ENCODE peak calls at places on chromosome 2, in nine cellular contexts. Y, Q, L, T, V, J, B, W and S are unnamed samples.

GRCh38 chr2:7612969-7613368 is 695.8 kb downstream of the RNF144A start:
- DNase-seq in B (no peak), Q (peak), J (no peak), L (no peak), V (peak), W (no peak), Y (no peak), T (peak), S (no peak)

GRCh38 chr2:236352761-236353593 is 88.8 kb upstream of the ASB18 start:
- DNase-seq in V (no peak), Y (peak), T (peak), L (peak), B (no peak), W (no peak), J (no peak), Q (peak), S (no peak)

GRCh38 chr2:27735263-27735904 is 36.1 kb upstream of the MRPL33 start:
- DNase-seq in Q (no peak), B (peak), V (no peak), J (peak), L (peak), W (peak), T (peak), Y (peak), S (peak)

GRCh38 chr2:160279813-160280465 is 79.9 kb upstream of the ITGB6 start:
- DNase-seq in Q (peak), J (no peak), B (no peak), T (no peak), V (no peak), W (no peak), Y (no peak), L (no peak), S (no peak)

GRCh38 chr2:144894612-144895300 is 374.8 kb upstream of the ZEB2 start:
- DNase-seq in W (no peak), Q (no peak), L (no peak), T (no peak), Y (no peak), V (no peak), J (no peak), B (no peak), S (no peak)

GRCh38 chr2:191105082-191105481 is 45.7 kb downstream of the STAT4 start:
- DNase-seq in Y (no peak), L (no peak), W (no peak), J (no peak), T (peak), B (no peak), V (no peak), Q (peak), S (no peak)

GRCh38 chr2:120552800-120553471 is 182.7 kb upstream of the GLI2 start:
- DNase-seq in W (peak), Y (peak), B (peak), T (peak), Q (peak), L (no peak), V (peak), J (peak), S (peak)

GRCh38 chr2:158718851-158719250 is 76.3 kb upstream of the DAPL1 start:
- DNase-seq in J (no peak), T (no peak), L (no peak), Y (no peak), W (no peak), Q (no peak), B (no peak), V (no peak), S (no peak)

GRCh38 chr2:95047629-95048510 is 22.4 kb downstream of the MAL start:
- DNase-seq in V (no peak), Y (peak), Q (no peak), W (no peak), T (no peak), L (no peak), B (peak), J (peak), S (no peak)

GRCh38 chr2:174971868-174972781 is 33.1 kb downstream of the CHN1 start:
- DNase-seq in B (no peak), L (no peak), V (no peak), T (peak), Y (no peak), Q (peak), J (no peak), W (no peak), S (no peak)

GRCh38 chr2:121530210-121530562 is 494 bp upstream of the RNU4ATAC start:
- DNase-seq in Q (peak), J (no peak), B (peak), Y (peak), L (no peak), T (peak), W (peak), V (peak), S (peak)

DNA sequence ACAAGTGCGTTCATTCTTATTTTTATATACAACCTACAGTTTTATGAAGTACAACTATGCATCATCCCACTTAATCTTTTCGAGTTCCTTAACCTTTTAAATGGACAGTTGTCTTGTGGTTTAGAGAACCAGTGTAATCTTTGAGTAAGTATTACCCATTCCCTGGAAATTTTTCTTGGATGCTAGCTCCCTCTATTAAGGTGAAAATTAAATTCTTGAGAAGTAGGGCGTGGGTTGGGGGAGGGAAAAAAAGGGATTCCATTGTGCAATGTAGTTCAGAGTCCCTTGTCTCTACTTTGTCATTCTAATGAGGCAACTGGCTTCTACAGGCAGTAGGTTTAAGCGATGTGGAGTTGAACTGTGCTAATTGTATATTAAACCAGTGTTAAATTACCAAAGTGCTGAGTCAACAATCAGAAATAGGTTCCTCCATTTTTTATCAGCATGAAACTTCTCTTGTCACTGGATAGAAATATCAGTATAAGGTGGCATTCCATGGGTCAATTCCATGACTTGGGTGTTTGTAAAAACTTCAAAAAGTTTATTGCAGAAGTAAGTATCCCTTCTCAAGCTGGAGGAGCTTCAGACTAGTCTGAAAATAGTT is 143.8 kb upstream of the EPHA4 start:
- DNase-seq in Y (no peak), L (no peak), B (no peak), T (no peak), W (no peak), J (no peak), Q (peak), V (no peak), S (no peak)
- H3K27ac ChIP-seq in Y (no peak), L (no peak), B (no peak), T (no peak), W (no peak), J (no peak), Q (peak), V (no peak), S (no peak)

GRCh38 chr2:84862006-84862405 is 18.9 kb downstream of the TRABD2A start:
- DNase-seq in J (no peak), V (no peak), Y (no peak), L (no peak), T (no peak), Q (no peak), W (no peak), B (no peak), S (no peak)

GRCh38 chr2:84870306-84870705 is 10.6 kb downstream of the TRABD2A start:
- DNase-seq in T (no peak), J (no peak), Q (no peak), V (no peak), Y (no peak), B (peak), L (no peak), W (no peak), S (no peak)

GRCh38 chr2:84861539-84861938 is 19.3 kb downstream of the TRABD2A start:
- DNase-seq in L (no peak), V (no peak), T (no peak), B (no peak), Q (no peak), W (no peak), Y (no peak), J (no peak), S (no peak)

GRCh38 chr2:84866121-84866520 is 14.8 kb downstream of the TRABD2A start:
- DNase-seq in W (no peak), J (no peak), B (peak), V (no peak), L (no peak), T (no peak), Q (no peak), Y (no peak), S (no peak)

DNA sequence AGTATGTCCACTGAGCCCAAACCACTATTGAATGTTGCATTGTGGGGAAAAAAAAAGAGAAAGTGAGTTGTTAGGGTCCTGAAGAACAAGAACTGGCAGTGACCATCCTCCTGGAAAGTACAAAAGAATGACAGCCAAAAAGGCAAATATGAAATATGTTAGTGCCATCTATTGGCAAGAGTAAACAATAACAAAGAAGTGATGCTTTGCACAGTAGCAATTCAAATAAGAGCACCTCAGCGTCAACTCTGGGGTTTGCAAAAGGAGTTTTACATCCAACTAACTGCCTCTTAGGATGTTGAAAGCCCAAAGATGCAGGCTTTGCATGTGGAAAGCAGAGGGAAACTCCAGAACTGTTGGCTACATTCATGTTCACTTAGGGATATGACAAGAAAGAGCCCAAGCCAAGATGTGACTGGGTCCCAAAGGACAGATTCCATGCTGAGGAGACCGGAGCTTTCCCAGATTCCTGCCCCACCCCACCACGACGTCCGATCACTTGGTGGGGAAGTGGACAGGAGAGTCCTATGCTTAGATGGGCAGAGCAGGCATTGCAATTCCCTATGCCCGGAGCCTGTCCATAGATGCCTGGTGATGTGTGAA is 15.6 kb downstream of the TRABD2A start:
- DNase-seq in Y (no peak), W (no peak), J (no peak), V (no peak), L (no peak), B (no peak), T (no peak), Q (peak), S (no peak)
- TF ChIP-seq CTCF in Y (no peak), W (no peak), J (peak), V (peak), L (peak), B (no peak), T (peak), Q (peak), S (no peak)

DNA sequence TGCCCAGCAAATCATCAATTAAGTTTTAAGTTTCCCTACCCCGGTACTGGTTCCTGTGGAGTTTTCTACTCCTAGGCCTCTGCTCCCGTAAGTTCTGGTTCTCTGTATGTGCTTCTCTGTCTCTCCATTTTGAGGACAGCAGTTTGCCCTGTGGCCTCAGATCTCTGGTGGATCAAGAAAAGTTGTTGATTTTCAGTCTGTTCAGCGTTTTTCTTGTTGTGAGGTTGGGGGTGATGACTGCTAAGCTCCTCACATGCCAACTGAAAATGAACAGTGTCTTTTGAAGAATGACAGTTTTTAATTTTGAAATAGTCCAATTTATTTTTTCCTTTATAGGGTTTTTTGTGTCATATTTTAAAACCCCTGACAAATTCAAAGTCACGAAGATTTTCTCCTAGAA is 31.7 kb downstream of the PROC start:
- DNase-seq in J (no peak), T (no peak), Q (no peak), L (no peak), B (no peak), Y (no peak), V (no peak), W (no peak), S (no peak)
- H3K27ac ChIP-seq in J (no peak), T (no peak), Q (no peak), L (no peak), B (no peak), Y (no peak), V (no peak), W (no peak), S (no peak)

GRCh38 chr2:64649013-64649484 is 4.7 kb downstream of the SERTAD2 start:
- DNase-seq in Y (peak), B (no peak), Q (no peak), W (no peak), J (no peak), T (no peak), V (peak), L (no peak), S (no peak)

GRCh38 chr2:64645014-64645418 is 8.7 kb downstream of the SERTAD2 start:
- DNase-seq in W (no peak), T (peak), J (no peak), B (peak), Q (peak), V (peak), Y (peak), L (no peak), S (no peak)

GRCh38 chr2:64643838-64644219 is 9.9 kb downstream of the SERTAD2 start:
- DNase-seq in Q (no peak), V (no peak), L (peak), Y (no peak), B (no peak), W (no peak), T (no peak), J (no peak), S (no peak)

GRCh38 chr2:64644240-64645013 is 9.3 kb downstream of the SERTAD2 start:
- DNase-seq in J (no peak), W (no peak), V (peak), L (peak), B (peak), Q (peak), T (no peak), Y (peak), S (peak)

GRCh38 chr2:64646007-64646880 is 7.5 kb downstream of the SERTAD2 start:
- DNase-seq in L (peak), Y (peak), B (peak), V (peak), T (no peak), W (no peak), Q (peak), J (peak), S (peak)
- TF ChIP-seq CTCF in L (peak), Y (no peak), B (peak), V (peak), T (peak), W (peak), Q (peak), J (peak), S (peak)

DNA sequence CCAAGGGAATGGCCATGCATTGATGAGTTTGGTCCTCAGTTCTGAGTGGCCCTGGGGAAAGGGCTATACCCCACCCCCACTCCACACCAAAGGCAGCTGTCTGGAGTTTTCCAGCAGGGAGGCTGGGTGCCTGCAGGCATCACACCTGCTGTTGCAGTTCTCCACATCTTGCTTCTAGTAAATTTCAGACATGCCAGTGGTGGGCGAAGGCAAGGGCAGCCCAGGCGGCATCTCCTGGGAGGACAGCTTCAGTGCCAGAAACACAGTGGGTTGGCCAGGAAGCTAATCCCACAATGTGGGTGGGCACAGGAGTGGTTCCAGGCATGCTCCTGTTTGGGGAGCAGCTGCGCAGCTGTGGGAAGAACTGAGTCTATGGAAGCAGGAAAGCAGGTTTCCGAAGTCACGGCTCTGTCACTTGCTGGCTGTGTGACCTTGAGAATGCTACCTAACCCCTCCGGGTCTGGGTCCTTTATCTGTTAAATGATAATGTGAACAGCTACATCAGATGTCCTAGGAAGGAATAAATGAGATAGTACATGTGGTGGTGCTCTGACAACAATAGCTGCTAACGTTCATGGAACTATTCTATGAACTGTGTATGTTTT is 84.6 kb upstream of the SPTBN1 start:
- DNase-seq in J (no peak), Y (no peak), B (no peak), T (no peak), Q (no peak), L (no peak), V (no peak), W (no peak), S (no peak)
- H3K27ac ChIP-seq in J (no peak), Y (peak), B (peak), T (no peak), Q (no peak), L (no peak), V (no peak), W (peak), S (peak)

GRCh38 chr2:107932986-107933385 is 53.3 kb upstream of the SLC5A7 start:
- DNase-seq in W (no peak), B (no peak), Y (no peak), J (no peak), Q (peak), L (no peak), V (no peak), T (no peak), S (no peak)
- TF ChIP-seq CTCF in W (peak), B (no peak), Y (no peak), J (no peak), Q (peak), L (no peak), V (peak), T (peak), S (no peak)

GRCh38 chr2:177254433-177255226 is 9.9 kb downstream of the NFE2L2 start:
- DNase-seq in W (no peak), Y (peak), V (peak), B (peak), J (peak), L (no peak), T (no peak), Q (no peak), S (peak)
- H3K27ac ChIP-seq in W (peak), Y (no peak), V (peak), B (peak), J (peak), L (no peak), T (peak), Q (no peak), S (peak)